ENCODE peak calls at places on chromosomes 1 and 21, in four cellular contexts. One of them, this sample, is unnamed.
A peak's percentile ranks its signal among the peaks of the same experiment; 100 is the strongest.

GRCh38 chr1:227042292-227042691 is 102.2 kb downstream of the COQ8A start:
- DNase-seq in HepG2: no peak
- DNase-seq in WTC11: no peak
- DNase-seq in K562: no peak
- DNase-seq in this sample: no peak

GRCh38 chr1:233327938-233328660 is 575 bp downstream of the MAP3K21 start:
- DNase-seq in K562: peak; percentile 38
- DNase-seq in WTC11: peak; percentile 57
- DNase-seq in HepG2: no peak
- DNase-seq in this sample: peak; percentile 30

GRCh38 chr21:22019766-22020165 is 1021.6 kb downstream of the NCAM2 start:
- DNase-seq in K562: no peak
- DNase-seq in HepG2: no peak
- DNase-seq in WTC11: no peak
- DNase-seq in this sample: no peak

GRCh38 chr1:214241060-214241459 is 39.9 kb upstream of the SMYD2 start:
- DNase-seq in HepG2: no peak
- DNase-seq in K562: no peak
- DNase-seq in WTC11: no peak
- DNase-seq in this sample: no peak

GRCh38 chr1:112636597-112637256 is 17.1 kb downstream of the CAPZA1 start:
- DNase-seq in K562: no peak
- DNase-seq in WTC11: no peak
- DNase-seq in HepG2: no peak
- DNase-seq in this sample: no peak

GRCh38 chr1:43653339-43653738 is 3.4 kb downstream of the KDM4A start:
- DNase-seq in K562: no peak
- DNase-seq in HepG2: no peak
- DNase-seq in WTC11: peak; percentile 62
- DNase-seq in this sample: peak; percentile 36

GRCh38 chr21:42515708-42516502 is 2.3 kb downstream of the SLC37A1 start:
- DNase-seq in HepG2: no peak
- DNase-seq in WTC11: no peak
- DNase-seq in K562: no peak
- DNase-seq in this sample: no peak

GRCh38 chr1:113021430-113022085 is 51.4 kb upstream of the LRIG2 start:
- DNase-seq in WTC11: no peak
- DNase-seq in HepG2: peak; percentile 74
- DNase-seq in K562: no peak
- DNase-seq in this sample: peak; percentile 7

GRCh38 chr1:120178799-120179419 is 2.6 kb upstream of the SEC22B start:
- DNase-seq in HepG2: no peak
- DNase-seq in K562: peak; percentile 5
- DNase-seq in WTC11: no peak
- DNase-seq in this sample: no peak

GRCh38 chr1:99180915-99181314 is 83.4 kb upstream of the PLPPR4 start:
- DNase-seq in K562: no peak
- DNase-seq in HepG2: no peak
- DNase-seq in WTC11: no peak
- DNase-seq in this sample: no peak

GRCh38 chr1:245648749-245649517 is 494.1 kb downstream of the KIF26B start:
- DNase-seq in HepG2: no peak
- DNase-seq in K562: no peak
- DNase-seq in WTC11: no peak
- DNase-seq in this sample: no peak

GRCh38 chr1:109918671-109919070 is 8.0 kb downstream of the CSF1 start:
- DNase-seq in HepG2: no peak
- DNase-seq in WTC11: no peak
- DNase-seq in K562: no peak
- DNase-seq in this sample: no peak

GRCh38 chr1:225480825-225481434 is 53.1 kb upstream of the LBR start:
- DNase-seq in HepG2: peak; percentile 36
- DNase-seq in K562: peak; percentile 81
- DNase-seq in WTC11: peak; percentile 90
- DNase-seq in this sample: peak; percentile 54

GRCh38 chr1:38938722-38939260 is 2.8 kb downstream of the RHBDL2 start:
- DNase-seq in K562: no peak
- DNase-seq in WTC11: no peak
- DNase-seq in HepG2: peak; percentile 79
- DNase-seq in this sample: no peak

GRCh38 chr21:34129039-34129891 is 55.9 kb downstream of the MRPS6 start:
- DNase-seq in K562: no peak
- DNase-seq in HepG2: no peak
- DNase-seq in WTC11: no peak
- DNase-seq in this sample: no peak

GRCh38 chr1:220775238-220775853 is 11.4 kb upstream of the MTARC1 start:
- DNase-seq in HepG2: peak; percentile 16
- DNase-seq in WTC11: peak; percentile 72
- DNase-seq in K562: peak; percentile 64
- DNase-seq in this sample: peak; percentile 39

GRCh38 chr21:33384851-33385331 is 18.3 kb upstream of the IFNGR2 start:
- DNase-seq in WTC11: no peak
- DNase-seq in HepG2: no peak
- DNase-seq in K562: no peak
- DNase-seq in this sample: no peak

GRCh38 chr21:44749759-44750674 is 38.6 kb upstream of the TSPEAR start:
- DNase-seq in WTC11: no peak
- DNase-seq in K562: no peak
- DNase-seq in HepG2: no peak
- DNase-seq in this sample: no peak
- TF ChIP-seq HMGXB4 in WTC11: no peak
- TF ChIP-seq HMGXB4 in K562: no peak
- TF ChIP-seq HMGXB4 in HepG2: no peak
- TF ChIP-seq HMGXB4 in this sample: no peak

DNA sequence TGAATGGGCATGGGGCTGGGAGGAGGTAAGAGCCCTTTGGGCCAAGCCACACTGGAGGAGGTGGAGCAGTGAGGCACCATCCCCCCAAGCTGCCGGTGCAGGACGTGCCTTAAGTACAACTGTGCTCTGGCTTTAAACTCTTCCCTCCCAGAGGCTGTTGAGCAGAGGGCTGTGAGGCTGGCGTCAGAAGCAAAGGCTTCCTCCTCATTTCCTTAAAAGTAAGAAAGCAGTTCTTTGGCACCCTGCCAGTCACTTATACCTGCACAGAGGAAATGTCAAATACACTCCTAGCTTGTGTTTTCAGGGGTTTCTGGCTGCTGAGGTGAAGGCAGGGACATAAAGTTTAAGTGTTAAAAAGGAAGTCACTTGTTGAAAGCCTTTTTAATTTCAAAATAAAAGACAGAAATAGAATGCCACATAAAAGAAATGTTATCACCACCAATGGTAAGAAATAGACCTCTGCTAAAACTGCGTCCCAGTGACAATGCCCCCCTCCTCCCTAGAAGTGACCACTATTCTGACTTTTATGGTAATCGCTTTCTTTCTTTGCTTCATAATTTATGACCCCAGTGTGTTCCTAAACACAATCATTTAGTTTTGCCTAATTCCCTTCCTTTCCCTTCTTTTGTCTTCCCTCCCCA is 33.0 kb downstream of the LAMC2 start:
- DNase-seq in WTC11: no peak
- DNase-seq in K562: no peak
- DNase-seq in HepG2: no peak
- DNase-seq in this sample: no peak
- TF ChIP-seq HMGXB4 in WTC11: no peak
- TF ChIP-seq HMGXB4 in K562: no peak
- TF ChIP-seq HMGXB4 in HepG2: no peak
- TF ChIP-seq HMGXB4 in this sample: no peak

DNA sequence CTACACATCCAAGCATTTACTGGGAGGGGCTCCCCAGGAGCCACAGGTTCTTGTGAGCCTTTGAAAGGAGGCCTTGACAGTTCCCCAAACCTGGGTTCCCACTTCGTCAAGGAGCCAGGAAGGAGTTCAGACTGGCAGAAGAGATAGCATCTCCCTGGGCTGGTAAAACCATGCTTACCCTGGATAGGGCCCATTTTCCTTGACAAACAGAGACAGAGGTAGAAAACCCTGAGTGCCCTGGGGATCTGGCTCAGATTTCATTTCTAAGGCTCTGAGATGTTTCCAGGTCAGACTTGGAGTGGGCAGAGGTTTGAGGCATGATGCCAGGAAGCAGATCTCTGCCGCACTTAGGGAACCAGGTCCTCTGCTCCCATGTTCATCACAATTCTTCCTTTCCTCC is 2.7 kb downstream of the ETNK2 start:
- DNase-seq in WTC11: no peak
- DNase-seq in K562: no peak
- DNase-seq in HepG2: no peak
- DNase-seq in this sample: no peak
- TF ChIP-seq HMGXB4 in WTC11: no peak
- TF ChIP-seq HMGXB4 in K562: no peak
- TF ChIP-seq HMGXB4 in HepG2: no peak
- TF ChIP-seq HMGXB4 in this sample: no peak

GRCh38 chr21:45011426-45011825 is 63.0 kb upstream of the ADARB1 start:
- DNase-seq in WTC11: peak; percentile 12
- DNase-seq in HepG2: no peak
- DNase-seq in K562: no peak
- DNase-seq in this sample: no peak
- TF ChIP-seq HMGXB4 in WTC11: no peak
- TF ChIP-seq HMGXB4 in HepG2: no peak
- TF ChIP-seq HMGXB4 in K562: no peak
- TF ChIP-seq HMGXB4 in this sample: no peak

GRCh38 chr1:71777094-71777493 is 505.2 kb downstream of the NEGR1 start:
- DNase-seq in HepG2: no peak
- DNase-seq in WTC11: no peak
- DNase-seq in K562: no peak
- DNase-seq in this sample: no peak

GRCh38 chr1:71783096-71783495 is 499.2 kb downstream of the NEGR1 start:
- DNase-seq in K562: no peak
- DNase-seq in WTC11: no peak
- DNase-seq in HepG2: no peak
- DNase-seq in this sample: no peak

GRCh38 chr1:71784989-71785388 is 497.4 kb downstream of the NEGR1 start:
- DNase-seq in HepG2: no peak
- DNase-seq in K562: no peak
- DNase-seq in WTC11: no peak
- DNase-seq in this sample: no peak

GRCh38 chr1:71785470-71785869 is 496.9 kb downstream of the NEGR1 start:
- DNase-seq in K562: no peak
- DNase-seq in HepG2: no peak
- DNase-seq in WTC11: no peak
- DNase-seq in this sample: no peak

GRCh38 chr1:71780681-71781080 is 501.7 kb downstream of the NEGR1 start:
- DNase-seq in HepG2: no peak
- DNase-seq in K562: no peak
- DNase-seq in WTC11: no peak
- DNase-seq in this sample: no peak
- TF ChIP-seq HMGXB4 in HepG2: no peak
- TF ChIP-seq HMGXB4 in K562: no peak
- TF ChIP-seq HMGXB4 in WTC11: no peak
- TF ChIP-seq HMGXB4 in this sample: no peak

DNA sequence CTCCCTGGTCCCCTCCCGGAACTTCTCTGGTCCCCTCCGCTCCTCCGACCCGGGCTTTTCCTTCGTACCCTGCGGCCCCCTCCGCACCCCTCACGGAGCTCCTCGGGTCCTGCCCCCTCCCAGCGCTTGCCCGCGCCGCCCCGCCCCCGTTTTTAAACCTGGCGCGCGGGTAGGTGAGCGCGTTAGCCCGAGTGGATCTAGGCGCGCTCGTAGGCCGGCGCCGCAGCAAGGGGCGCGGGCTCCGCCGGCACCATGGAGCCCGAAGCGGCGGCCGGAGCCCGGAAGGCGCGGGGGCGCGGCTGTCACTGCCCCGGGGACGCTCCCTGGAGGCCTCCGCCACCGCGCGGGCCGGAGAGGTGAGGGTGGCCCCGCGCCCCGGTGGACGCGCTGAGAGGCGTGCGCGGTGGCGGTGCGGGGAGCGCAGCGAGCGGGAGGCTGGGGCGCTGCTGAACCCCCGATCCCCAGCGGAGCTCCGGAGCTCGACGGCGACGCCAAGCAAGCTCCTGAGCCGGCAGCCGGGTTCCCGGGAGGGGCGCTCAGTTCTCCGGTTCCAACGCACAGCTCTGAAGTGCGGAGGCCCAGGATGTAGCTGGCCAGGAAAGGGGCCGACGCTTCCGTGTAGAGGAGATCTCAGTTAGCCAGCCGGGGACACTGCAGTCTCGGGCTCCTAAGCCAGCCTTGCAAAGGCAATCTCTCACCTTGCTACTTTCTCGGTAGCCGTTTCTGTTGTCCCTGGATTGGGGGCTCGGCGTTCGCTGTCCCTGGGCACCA is at the start of gene RIPPLY3:
- DNase-seq in HepG2: no peak
- DNase-seq in K562: no peak
- DNase-seq in WTC11: peak; percentile 59
- DNase-seq in this sample: no peak
- TF ChIP-seq HMGXB4 in HepG2: no peak
- TF ChIP-seq HMGXB4 in K562: no peak
- TF ChIP-seq HMGXB4 in WTC11: peak; percentile 52
- TF ChIP-seq HMGXB4 in this sample: no peak

This sample was measured in A549.